ENCODE peak calls at places on chromosomes 7 and 10, in six cellular contexts. P is body of pancreas, H is cardiac muscle cell, Y is ovary, F is tibial nerve, D is HCT116. V is an unnamed sample.

GRCh38 chr10:101066146-101066889 is 4.5 kb downstream of the KAZALD1 start:
- DNase-seq in H (peak; percentile 60), F (no peak), D (peak; percentile 87), P (peak; percentile 69), Y (peak; percentile 50), V (peak; percentile 49)

GRCh38 chr7:44103941-44104879 is at the start of gene AEBP1:
- DNase-seq in D (no peak), P (no peak), H (peak; percentile 50), F (no peak), Y (peak; percentile 78), V (no peak)

GRCh38 chr7:11742496-11742895 is 89.5 kb downstream of the THSD7A start:
- DNase-seq in D (peak; percentile 7), H (no peak), P (no peak), Y (no peak), F (no peak), V (no peak)

GRCh38 chr10:132588301-132589013 is 50.9 kb downstream of the INPP5A start:
- DNase-seq in D (no peak), P (peak; percentile 73), F (no peak), Y (no peak), H (peak; percentile 39), V (peak; percentile 56)

GRCh38 chr7:138186951-138187351 is 110.7 kb downstream of the AKR1D1 start:
- DNase-seq in P (no peak), Y (no peak), F (no peak), D (no peak), H (peak; percentile 86), V (no peak)

GRCh38 chr7:121305109-121305508 is 23.7 kb upstream of the WNT16 start:
- DNase-seq in D (no peak), F (no peak), H (peak; percentile 26), Y (no peak), P (no peak), V (no peak)

GRCh38 chr10:3803884-3804741 is 19.1 kb upstream of the KLF6 start:
- DNase-seq in H (peak; percentile 45), F (no peak), P (no peak), D (no peak), Y (no peak), V (no peak)

GRCh38 chr10:101655581-101655980 is 39.4 kb downstream of the FBXW4 start:
- DNase-seq in H (peak; percentile 31), P (peak; percentile 5), D (no peak), F (peak; percentile 14), Y (no peak), V (no peak)

GRCh38 chr7:151115836-151116418 is 29.7 kb downstream of the AGAP3 start:
- DNase-seq in D (peak; percentile 81), H (no peak), P (peak; percentile 77), Y (no peak), F (no peak), V (no peak)

GRCh38 chr7:122864838-122865237 is 21.4 kb downstream of the CADPS2 start:
- DNase-seq in H (no peak), F (no peak), D (no peak), P (no peak), Y (no peak), V (no peak)

GRCh38 chr7:114910787-114911186 is 11.1 kb upstream of the MDFIC start:
- DNase-seq in P (no peak), D (no peak), H (peak; percentile 68), F (no peak), Y (no peak), V (no peak)

GRCh38 chr10:86361134-86362128 is 5.2 kb downstream of the GRID1 start:
- DNase-seq in D (no peak), F (no peak), Y (peak; percentile 9), H (no peak), P (no peak), V (no peak)

GRCh38 chr7:27167916-27168264 is 2.6 kb upstream of the HOXA9 start:
- DNase-seq in H (no peak), P (no peak), Y (no peak), D (no peak), F (no peak), V (no peak)

GRCh38 chr7:27167170-27167505 is 1.8 kb upstream of the HOXA9 start:
- DNase-seq in Y (no peak), H (no peak), F (no peak), D (no peak), P (no peak), V (no peak)

GRCh38 chr7:27169658-27170493 is 4.2 kb downstream of the HOXA10 start:
- DNase-seq in H (no peak), P (no peak), Y (peak; percentile 36), D (no peak), F (no peak), V (no peak)

GRCh38 chr7:27166475-27167169 is 1.3 kb upstream of the HOXA9 start:
- DNase-seq in H (no peak), D (no peak), Y (no peak), P (no peak), F (no peak), V (peak; percentile 41)

DNA sequence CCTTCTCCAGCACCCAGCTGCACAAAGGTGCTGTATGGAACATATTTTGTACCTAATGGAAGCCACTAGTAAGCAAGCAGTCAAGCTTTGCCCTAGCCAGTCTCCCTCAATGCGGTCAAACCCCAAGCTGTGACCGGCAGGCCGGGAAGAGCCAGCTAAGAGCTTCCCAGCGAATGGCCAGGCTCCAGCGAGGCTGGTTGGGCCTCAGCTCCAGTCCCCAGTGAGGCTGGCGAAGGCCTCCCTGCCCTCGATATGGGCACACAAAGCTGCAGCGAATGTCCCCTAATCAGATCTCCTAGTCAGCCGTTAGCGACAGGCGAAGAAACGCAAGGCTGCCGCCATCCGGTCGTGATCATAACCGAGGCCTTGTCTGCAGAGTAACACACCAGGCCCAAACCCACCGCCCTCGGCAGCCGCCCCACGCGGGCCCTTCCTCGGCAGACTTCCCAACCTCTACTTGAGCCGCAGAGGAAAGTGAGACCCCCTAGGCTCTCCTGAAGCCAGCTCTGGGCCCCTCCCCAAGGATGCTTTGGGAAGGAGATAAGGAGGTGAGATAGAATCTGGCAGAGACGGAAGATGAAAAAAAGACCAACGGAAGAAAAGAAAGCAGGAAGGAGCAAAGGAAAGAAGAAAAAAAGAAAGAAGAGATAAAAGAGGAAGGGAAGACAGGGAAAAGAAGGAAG is 3.1 kb upstream of the HOXA9 start:
- DNase-seq in P (no peak), F (no peak), H (no peak), Y (no peak), D (no peak), V (peak; percentile 80)
- TF ChIP-seq CTCF in P (no peak), F (no peak), H (no peak), Y (no peak), D (no peak), V (no peak)

DNA sequence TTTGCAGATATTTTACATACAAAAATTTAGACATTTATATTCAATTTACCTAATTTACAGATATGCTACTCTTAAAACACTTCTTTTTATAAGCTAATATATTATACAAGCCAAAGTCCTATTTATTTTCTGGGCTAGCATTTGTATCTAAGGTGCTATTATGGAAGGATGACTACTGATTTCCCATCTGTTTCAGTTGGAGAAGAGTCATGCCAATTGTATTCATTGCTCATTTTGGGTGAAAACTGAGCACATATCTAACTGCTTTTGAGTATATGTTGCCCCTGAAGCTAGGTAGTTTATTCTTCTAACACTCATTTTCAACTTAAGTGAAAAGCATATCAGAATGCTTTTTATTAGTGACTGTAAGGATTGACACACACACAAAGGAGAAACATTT is 172.9 kb downstream of the CDK14 start:
- DNase-seq in F (no peak), D (no peak), Y (no peak), P (no peak), H (no peak), V (no peak)
- H3K4me1 ChIP-seq in F (peaks cover 6% of the 10 kb centered on the region), D (no peaks in the 10 kb centered on the region), Y (peaks cover 1% of the 10 kb centered on the region), P (peaks cover 66% of the 10 kb centered on the region), H (peaks cover 24% of the 10 kb centered on the region), V (peaks cover 17% of the 10 kb centered on the region)

DNA sequence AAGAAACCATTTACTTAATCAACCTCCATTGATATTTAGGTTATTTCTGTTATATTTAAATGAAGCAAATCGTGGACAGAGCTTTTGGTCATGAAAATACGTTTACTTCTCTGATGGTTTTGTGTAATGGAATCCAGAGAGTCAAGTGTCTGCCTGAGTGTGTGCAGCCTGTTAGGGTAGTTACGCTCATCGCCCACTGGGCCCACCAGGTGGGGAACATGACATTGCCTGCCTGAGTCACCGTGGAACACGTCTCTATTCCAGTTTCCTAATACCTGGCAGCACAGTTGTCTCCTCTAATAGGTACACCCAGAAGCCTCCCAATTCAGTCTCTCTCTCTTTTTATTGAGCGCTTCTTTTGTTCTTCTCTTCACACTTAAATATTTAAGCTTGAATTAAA is 91.0 kb downstream of the ADCY1 start:
- DNase-seq in F (no peak), D (no peak), P (no peak), Y (no peak), H (no peak), V (no peak)
- TF ChIP-seq CTCF in F (no peak), D (no peak), P (no peak), Y (no peak), H (no peak), V (no peak)

GRCh38 chr10:69734416-69734796 is 67.3 kb upstream of the COL13A1 start:
- DNase-seq in D (no peak), Y (no peak), H (no peak), F (no peak), P (no peak), V (no peak)

GRCh38 chr10:69732826-69733150 is 68.9 kb upstream of the COL13A1 start:
- DNase-seq in P (no peak), D (no peak), F (no peak), Y (no peak), H (no peak), V (no peak)

GRCh38 chr10:69732147-69732825 is 69.4 kb upstream of the COL13A1 start:
- DNase-seq in H (no peak), Y (no peak), F (no peak), P (no peak), D (no peak), V (peak; percentile 55)

GRCh38 chr10:69734797-69735468 is 66.8 kb upstream of the COL13A1 start:
- DNase-seq in F (no peak), D (no peak), H (no peak), P (no peak), Y (no peak), V (no peak)

DNA sequence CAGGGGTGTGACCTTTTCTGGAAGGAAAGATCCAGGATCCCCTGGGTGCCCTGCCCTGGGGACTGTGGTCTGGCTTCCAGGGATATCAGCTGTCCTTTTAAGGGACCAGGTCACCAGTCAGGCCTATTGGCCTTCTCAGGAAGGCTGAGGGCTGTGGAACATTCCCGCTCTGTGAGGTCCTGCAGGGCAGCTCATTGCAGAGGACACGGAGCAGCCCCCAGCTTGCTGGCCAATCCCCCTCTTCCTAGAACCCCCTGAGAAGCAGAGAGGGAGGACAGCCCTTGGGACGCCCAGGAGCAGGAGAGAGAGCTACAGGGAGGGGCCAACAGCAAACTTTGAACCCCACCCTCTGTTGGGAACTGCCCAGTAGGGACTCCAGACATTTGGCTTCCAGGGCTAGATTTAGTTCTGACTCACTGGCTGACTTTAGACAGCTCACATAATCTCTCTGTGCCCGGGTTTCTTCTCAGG is 67.9 kb upstream of the COL13A1 start:
- DNase-seq in P (no peak), H (peak; percentile 43), Y (no peak), D (no peak), F (no peak), V (no peak)
- H3K4me1 ChIP-seq in P (no peaks in the 10 kb centered on the region), H (peaks cover 27% of the 10 kb centered on the region), Y (peaks cover 9% of the 10 kb centered on the region), D (no peaks in the 10 kb centered on the region), F (peaks cover 6% of the 10 kb centered on the region), V (peaks cover 83% of the 10 kb centered on the region)